ENCODE peak calls at places on chromosomes 5 and 9, in five cellular contexts. One of them, this sample, is unnamed.

GRCh38 chr9:130997925-130998595 is 10.9 kb upstream of the LAMC3 start:
- DNase-seq in A172: peak; percentile 55
- DNase-seq in substantia nigra: peak; percentile 74
- DNase-seq in NCI-H2029: peak; percentile 35
- DNase-seq in endodermal cell: peak; percentile 98
- DNase-seq in this sample: peak; percentile 91

GRCh38 chr5:93503598-93504067 is 77.4 kb downstream of the NR2F1-AS1 start:
- DNase-seq in A172: peak; percentile 91
- DNase-seq in substantia nigra: no peak
- DNase-seq in NCI-H2029: no peak
- DNase-seq in endodermal cell: no peak
- DNase-seq in this sample: peak; percentile 31

GRCh38 chr5:77086611-77087483 is at the start of gene ZBED3:
- DNase-seq in A172: peak; percentile 79
- DNase-seq in substantia nigra: peak; percentile 38
- DNase-seq in NCI-H2029: peak; percentile 69
- DNase-seq in endodermal cell: peak; percentile 89
- DNase-seq in this sample: peak; percentile 95

GRCh38 chr5:179205277-179205676 is 140.0 kb downstream of the ADAMTS2 start:
- DNase-seq in A172: no peak
- DNase-seq in substantia nigra: no peak
- DNase-seq in NCI-H2029: no peak
- DNase-seq in endodermal cell: no peak
- DNase-seq in this sample: no peak

GRCh38 chr9:98380065-98380681 is 124.7 kb upstream of the TBC1D2 start:
- DNase-seq in A172: peak; percentile 79
- DNase-seq in substantia nigra: no peak
- DNase-seq in NCI-H2029: no peak
- DNase-seq in endodermal cell: peak; percentile 83
- DNase-seq in this sample: peak; percentile 90

GRCh38 chr5:150034677-150035076 is 34.1 kb downstream of the HMGXB3 start:
- DNase-seq in A172: peak; percentile 52
- DNase-seq in substantia nigra: no peak
- DNase-seq in NCI-H2029: no peak
- DNase-seq in endodermal cell: no peak
- DNase-seq in this sample: no peak

GRCh38 chr9:117116084-117116483 is 298.8 kb downstream of the ASTN2 start:
- DNase-seq in A172: no peak
- DNase-seq in substantia nigra: no peak
- DNase-seq in NCI-H2029: no peak
- DNase-seq in endodermal cell: no peak
- DNase-seq in this sample: no peak

GRCh38 chr5:168916266-168916665 is 337.1 kb upstream of the PANK3 start:
- DNase-seq in A172: no peak
- DNase-seq in substantia nigra: no peak
- DNase-seq in NCI-H2029: no peak
- DNase-seq in endodermal cell: peak; percentile 83
- DNase-seq in this sample: peak; percentile 44

GRCh38 chr5:123297866-123298265 is 125.3 kb downstream of the CEP120 start:
- DNase-seq in A172: no peak
- DNase-seq in substantia nigra: no peak
- DNase-seq in NCI-H2029: no peak
- DNase-seq in endodermal cell: no peak
- DNase-seq in this sample: no peak

GRCh38 chr5:29169851-29170250 is 2023.6 kb upstream of the CDH6 start:
- DNase-seq in A172: no peak
- DNase-seq in substantia nigra: no peak
- DNase-seq in NCI-H2029: no peak
- DNase-seq in endodermal cell: no peak
- DNase-seq in this sample: peak; percentile 26

GRCh38 chr9:91036356-91036755 is 234.7 kb downstream of the SYK start:
- DNase-seq in A172: no peak
- DNase-seq in substantia nigra: no peak
- DNase-seq in NCI-H2029: no peak
- DNase-seq in endodermal cell: no peak
- DNase-seq in this sample: no peak

GRCh38 chr5:169251685-169252084 is 49.3 kb downstream of the SLIT3 start:
- DNase-seq in A172: no peak
- DNase-seq in substantia nigra: no peak
- DNase-seq in NCI-H2029: no peak
- DNase-seq in endodermal cell: no peak
- DNase-seq in this sample: no peak

GRCh38 chr9:131704195-131704983 is 35.5 kb downstream of the RAPGEF1 start:
- DNase-seq in A172: no peak
- DNase-seq in substantia nigra: no peak
- DNase-seq in NCI-H2029: no peak
- DNase-seq in endodermal cell: no peak
- DNase-seq in this sample: no peak

GRCh38 chr5:9829621-9830020 is 199.5 kb upstream of the TAS2R1 start:
- DNase-seq in A172: peak; percentile 41
- DNase-seq in substantia nigra: no peak
- DNase-seq in NCI-H2029: no peak
- DNase-seq in endodermal cell: peak; percentile 77
- DNase-seq in this sample: peak; percentile 99

GRCh38 chr9:114606597-114607207 is 4.4 kb upstream of the TMEM268 start:
- DNase-seq in A172: no peak
- DNase-seq in substantia nigra: no peak
- DNase-seq in NCI-H2029: no peak
- DNase-seq in endodermal cell: no peak
- DNase-seq in this sample: no peak

GRCh38 chr9:108956627-108957026 is 22.4 kb downstream of the ABITRAM start:
- DNase-seq in A172: no peak
- DNase-seq in substantia nigra: no peak
- DNase-seq in NCI-H2029: no peak
- DNase-seq in endodermal cell: no peak
- DNase-seq in this sample: no peak

GRCh38 chr5:76790632-76791290 is 28.1 kb upstream of the F2RL1 start:
- DNase-seq in A172: peak; percentile 99
- DNase-seq in substantia nigra: no peak
- DNase-seq in NCI-H2029: no peak
- DNase-seq in endodermal cell: no peak
- DNase-seq in this sample: peak; percentile 59

GRCh38 chr5:176906796-176907195 is 7.7 kb upstream of the HK3 start:
- DNase-seq in A172: no peak
- DNase-seq in substantia nigra: no peak
- DNase-seq in NCI-H2029: no peak
- DNase-seq in endodermal cell: no peak
- DNase-seq in this sample: no peak

GRCh38 chr9:76153902-76154629 is 240.2 kb downstream of the RFK start:
- DNase-seq in A172: no peak
- DNase-seq in substantia nigra: no peak
- DNase-seq in NCI-H2029: peak; percentile 59
- DNase-seq in endodermal cell: no peak
- DNase-seq in this sample: no peak

GRCh38 chr5:26237489-26237888 is 800.9 kb downstream of the CDH9 start:
- DNase-seq in A172: no peak
- DNase-seq in substantia nigra: no peak
- DNase-seq in NCI-H2029: no peak
- DNase-seq in endodermal cell: no peak
- DNase-seq in this sample: no peak

GRCh38 chr9:35688558-35689350 is 971 bp downstream of the TPM2 start:
- DNase-seq in A172: peak; percentile 85
- DNase-seq in substantia nigra: no peak
- DNase-seq in NCI-H2029: no peak
- DNase-seq in endodermal cell: no peak
- DNase-seq in this sample: no peak

GRCh38 chr5:107424461-107424860 is 246.3 kb downstream of the EFNA5 start:
- DNase-seq in A172: no peak
- DNase-seq in substantia nigra: no peak
- DNase-seq in NCI-H2029: no peak
- DNase-seq in endodermal cell: no peak
- DNase-seq in this sample: peak; percentile 46

GRCh38 chr5:176629853-176630680 is at the start of the genes EIF4E1B and SNCB:
- DNase-seq in A172: no peak
- DNase-seq in substantia nigra: no peak
- DNase-seq in NCI-H2029: no peak
- DNase-seq in endodermal cell: peak; percentile 87
- DNase-seq in this sample: peak; percentile 70